ENCODE peak calls at places on chromosomes 16 and 17, in nine cellular contexts. One of them, this sample, is unnamed.

GRCh38 chr17:42779942-42780815 is at the start of gene WNK4:
- DNase-seq in adrenal gland: no peak
- DNase-seq in PC-3: peak
- DNase-seq in ACHN: peak
- DNase-seq in CD4-positive, CD25-positive, alpha-beta regulatory T cell: no peak
- DNase-seq in HFFc6: peak
- DNase-seq in AG04450: no peak
- DNase-seq in uterus: no peak
- DNase-seq in cardiac muscle cell: peak
- DNase-seq in this sample: no peak

GRCh38 chr17:66290097-66290722 is 12.2 kb upstream of the PRKCA start:
- DNase-seq in uterus: no peak
- DNase-seq in adrenal gland: no peak
- DNase-seq in cardiac muscle cell: no peak
- DNase-seq in AG04450: no peak
- DNase-seq in HFFc6: no peak
- DNase-seq in ACHN: peak
- DNase-seq in PC-3: no peak
- DNase-seq in CD4-positive, CD25-positive, alpha-beta regulatory T cell: no peak
- DNase-seq in this sample: no peak

GRCh38 chr17:48429638-48430586 is at the start of gene SKAP1:
- DNase-seq in AG04450: no peak
- DNase-seq in uterus: no peak
- DNase-seq in cardiac muscle cell: no peak
- DNase-seq in CD4-positive, CD25-positive, alpha-beta regulatory T cell: peak
- DNase-seq in ACHN: peak
- DNase-seq in adrenal gland: peak
- DNase-seq in HFFc6: no peak
- DNase-seq in PC-3: no peak
- DNase-seq in this sample: no peak

GRCh38 chr17:8220783-8221662 is 10.6 kb upstream of the AURKB start:
- DNase-seq in adrenal gland: peak
- DNase-seq in AG04450: peak
- DNase-seq in ACHN: peak
- DNase-seq in uterus: peak
- DNase-seq in CD4-positive, CD25-positive, alpha-beta regulatory T cell: peak
- DNase-seq in HFFc6: peak
- DNase-seq in PC-3: peak
- DNase-seq in cardiac muscle cell: peak
- DNase-seq in this sample: peak

GRCh38 chr17:7084058-7084457 is 4.0 kb upstream of the CLEC10A start:
- DNase-seq in cardiac muscle cell: peak
- DNase-seq in PC-3: no peak
- DNase-seq in adrenal gland: no peak
- DNase-seq in CD4-positive, CD25-positive, alpha-beta regulatory T cell: no peak
- DNase-seq in ACHN: no peak
- DNase-seq in uterus: no peak
- DNase-seq in AG04450: no peak
- DNase-seq in HFFc6: no peak
- DNase-seq in this sample: no peak

GRCh38 chr16:27239026-27239425 is 29.5 kb downstream of the NSMCE1 start:
- DNase-seq in ACHN: no peak
- DNase-seq in AG04450: no peak
- DNase-seq in uterus: no peak
- DNase-seq in CD4-positive, CD25-positive, alpha-beta regulatory T cell: no peak
- DNase-seq in PC-3: no peak
- DNase-seq in HFFc6: no peak
- DNase-seq in adrenal gland: no peak
- DNase-seq in cardiac muscle cell: no peak
- DNase-seq in this sample: no peak

GRCh38 chr17:68955181-68955841 is at the start of gene ABCA8:
- DNase-seq in ACHN: no peak
- DNase-seq in adrenal gland: peak
- DNase-seq in CD4-positive, CD25-positive, alpha-beta regulatory T cell: no peak
- DNase-seq in PC-3: no peak
- DNase-seq in cardiac muscle cell: peak
- DNase-seq in AG04450: peak
- DNase-seq in HFFc6: no peak
- DNase-seq in uterus: peak
- DNase-seq in this sample: no peak

GRCh38 chr16:30741461-30741914 is 6.7 kb upstream of the PHKG2 start:
- DNase-seq in ACHN: peak
- DNase-seq in uterus: no peak
- DNase-seq in cardiac muscle cell: peak
- DNase-seq in HFFc6: peak
- DNase-seq in AG04450: peak
- DNase-seq in CD4-positive, CD25-positive, alpha-beta regulatory T cell: no peak
- DNase-seq in PC-3: peak
- DNase-seq in adrenal gland: peak
- DNase-seq in this sample: peak

GRCh38 chr17:73232587-73233373 is 28.9 kb downstream of the CPSF4L start:
- DNase-seq in PC-3: peak
- DNase-seq in AG04450: no peak
- DNase-seq in adrenal gland: peak
- DNase-seq in cardiac muscle cell: peak
- DNase-seq in ACHN: peak
- DNase-seq in HFFc6: peak
- DNase-seq in CD4-positive, CD25-positive, alpha-beta regulatory T cell: no peak
- DNase-seq in uterus: peak
- DNase-seq in this sample: peak

GRCh38 chr17:48483471-48484131 is 47.2 kb downstream of the HOXB1 start:
- DNase-seq in adrenal gland: no peak
- DNase-seq in HFFc6: peak
- DNase-seq in CD4-positive, CD25-positive, alpha-beta regulatory T cell: no peak
- DNase-seq in PC-3: peak
- DNase-seq in cardiac muscle cell: peak
- DNase-seq in ACHN: peak
- DNase-seq in AG04450: peak
- DNase-seq in uterus: no peak
- DNase-seq in this sample: peak

GRCh38 chr16:27273670-27274522 is 5.3 kb upstream of the NSMCE1 start:
- DNase-seq in CD4-positive, CD25-positive, alpha-beta regulatory T cell: no peak
- DNase-seq in uterus: no peak
- DNase-seq in AG04450: no peak
- DNase-seq in PC-3: peak
- DNase-seq in cardiac muscle cell: no peak
- DNase-seq in HFFc6: peak
- DNase-seq in adrenal gland: no peak
- DNase-seq in ACHN: peak
- DNase-seq in this sample: no peak

GRCh38 chr17:1077536-1078061 is 80.7 kb downstream of the TIMM22 start:
- DNase-seq in AG04450: no peak
- DNase-seq in HFFc6: no peak
- DNase-seq in uterus: no peak
- DNase-seq in PC-3: no peak
- DNase-seq in ACHN: no peak
- DNase-seq in CD4-positive, CD25-positive, alpha-beta regulatory T cell: no peak
- DNase-seq in cardiac muscle cell: no peak
- DNase-seq in adrenal gland: no peak
- DNase-seq in this sample: no peak

GRCh38 chr16:27426423-27427408 is 24.7 kb downstream of the IL21R start:
- DNase-seq in PC-3: peak
- DNase-seq in HFFc6: peak
- DNase-seq in uterus: no peak
- DNase-seq in cardiac muscle cell: peak
- DNase-seq in adrenal gland: peak
- DNase-seq in CD4-positive, CD25-positive, alpha-beta regulatory T cell: peak
- DNase-seq in ACHN: peak
- DNase-seq in AG04450: peak
- DNase-seq in this sample: peak

GRCh38 chr16:68257251-68257905 is 6.9 kb upstream of the SLC7A6 start:
- DNase-seq in uterus: no peak
- DNase-seq in cardiac muscle cell: no peak
- DNase-seq in AG04450: no peak
- DNase-seq in HFFc6: no peak
- DNase-seq in ACHN: peak
- DNase-seq in adrenal gland: no peak
- DNase-seq in CD4-positive, CD25-positive, alpha-beta regulatory T cell: no peak
- DNase-seq in PC-3: peak
- DNase-seq in this sample: no peak

GRCh38 chr17:1197781-1198490 is 18.2 kb upstream of the ABR start:
- DNase-seq in PC-3: no peak
- DNase-seq in cardiac muscle cell: peak
- DNase-seq in ACHN: no peak
- DNase-seq in uterus: peak
- DNase-seq in adrenal gland: peak
- DNase-seq in HFFc6: no peak
- DNase-seq in CD4-positive, CD25-positive, alpha-beta regulatory T cell: no peak
- DNase-seq in AG04450: no peak
- DNase-seq in this sample: no peak

GRCh38 chr16:30527635-30528178 is 1.3 kb upstream of the ZNF768 start:
- DNase-seq in CD4-positive, CD25-positive, alpha-beta regulatory T cell: no peak
- DNase-seq in HFFc6: no peak
- DNase-seq in PC-3: peak
- DNase-seq in ACHN: no peak
- DNase-seq in adrenal gland: no peak
- DNase-seq in uterus: no peak
- DNase-seq in cardiac muscle cell: no peak
- DNase-seq in AG04450: no peak
- DNase-seq in this sample: peak

GRCh38 chr16:5447734-5448133 is 350.1 kb upstream of the EEF2KMT start:
- DNase-seq in AG04450: no peak
- DNase-seq in HFFc6: no peak
- DNase-seq in ACHN: no peak
- DNase-seq in CD4-positive, CD25-positive, alpha-beta regulatory T cell: no peak
- DNase-seq in PC-3: no peak
- DNase-seq in uterus: no peak
- DNase-seq in adrenal gland: no peak
- DNase-seq in cardiac muscle cell: no peak
- DNase-seq in this sample: no peak

GRCh38 chr17:71430281-71430680 is 690.5 kb upstream of the SOX9 start:
- DNase-seq in uterus: no peak
- DNase-seq in AG04450: no peak
- DNase-seq in adrenal gland: no peak
- DNase-seq in ACHN: no peak
- DNase-seq in CD4-positive, CD25-positive, alpha-beta regulatory T cell: no peak
- DNase-seq in HFFc6: no peak
- DNase-seq in PC-3: peak
- DNase-seq in cardiac muscle cell: no peak
- DNase-seq in this sample: no peak

GRCh38 chr16:50193594-50193993 is 40.5 kb downstream of the TENT4B start:
- DNase-seq in AG04450: no peak
- DNase-seq in ACHN: no peak
- DNase-seq in adrenal gland: no peak
- DNase-seq in uterus: no peak
- DNase-seq in CD4-positive, CD25-positive, alpha-beta regulatory T cell: no peak
- DNase-seq in PC-3: no peak
- DNase-seq in HFFc6: no peak
- DNase-seq in cardiac muscle cell: no peak
- DNase-seq in this sample: peak

This sample was measured in bronchial epithelial cell.